ENCODE peak calls at places on chromosomes 4 and X, in seven cellular contexts. R is OCI-LY7, I is WERI-Rb-1, H is cardiac muscle cell, V is suprapubic skin, L is transverse colon, Q is HCT116. D is an unnamed sample. For H3K36me3, the result is how much of the 10 kb centered on the place peaks cover.

GRCh38 chrX:10952619-10953018 is 158.5 kb upstream of the HCCS start:
- DNase-seq in R (no peak), I (no peak), H (no peak), V (no peak), L (no peak), Q (no peak), D (no peak)

GRCh38 chr4:123037809-123038208 is 115.4 kb upstream of the NUDT6 start:
- DNase-seq in R (no peak), I (no peak), H (no peak), V (no peak), L (no peak), Q (no peak), D (no peak)

GRCh38 chr4:185638548-185639301 is 103.4 kb upstream of the PDLIM3 start:
- DNase-seq in R (no peak), I (no peak), H (no peak), V (no peak), L (no peak), Q (no peak), D (no peak)

GRCh38 chr4:183563874-183564273 is 59.0 kb downstream of the ING2 start:
- DNase-seq in R (no peak), I (no peak), H (no peak), V (no peak), L (no peak), Q (no peak), D (no peak)

GRCh38 chr4:128519163-128519810 is 231.7 kb upstream of the PGRMC2 start:
- DNase-seq in R (no peak), I (no peak), H (no peak), V (no peak), L (no peak), Q (no peak), D (no peak)

GRCh38 chr4:56655209-56655626 is 25.9 kb downstream of the HOPX start:
- DNase-seq in R (no peak), I (no peak), H (peak), V (peak), L (peak), Q (no peak), D (peak)

GRCh38 chr4:123599920-123600394 is 203.4 kb downstream of the SPRY1 start:
- DNase-seq in R (peak), I (no peak), H (peak), V (peak), L (peak), Q (no peak), D (peak)

GRCh38 chrX:40281341-40282005 is 183.7 kb upstream of the BCOR start:
- DNase-seq in R (no peak), I (no peak), H (no peak), V (no peak), L (no peak), Q (no peak), D (no peak)

GRCh38 chrX:113059714-113060113 is 219.1 kb upstream of the AMOT start:
- DNase-seq in R (no peak), I (no peak), H (no peak), V (no peak), L (no peak), Q (no peak), D (no peak)

GRCh38 chr4:163494360-163495241 is at the start of gene TMA16:
- DNase-seq in R (peak), I (peak), H (peak), V (peak), L (peak), Q (peak), D (peak)

GRCh38 chr4:11768251-11768972 is 339.7 kb upstream of the HS3ST1 start:
- DNase-seq in R (no peak), I (no peak), H (no peak), V (no peak), L (no peak), Q (no peak), D (no peak)

GRCh38 chr4:182768821-182769220 is 148.4 kb downstream of the DCTD start:
- DNase-seq in R (no peak), I (no peak), H (no peak), V (no peak), L (no peak), Q (no peak), D (no peak)

GRCh38 chrX:14712096-14712495 is 160.8 kb downstream of the FANCB start:
- DNase-seq in R (no peak), I (no peak), H (no peak), V (no peak), L (no peak), Q (no peak), D (no peak)

GRCh38 chrX:132025085-132025484 is 2.0 kb downstream of the STK26 start:
- DNase-seq in R (no peak), I (no peak), H (peak), V (no peak), L (no peak), Q (no peak), D (no peak)

GRCh38 chrX:135625995-135626394 is 87.4 kb upstream of the CT45A1 start:
- DNase-seq in R (no peak), I (peak), H (peak), V (no peak), L (no peak), Q (peak), D (no peak)
- TF ChIP-seq CTCF in R (peak), I (peak), H (no peak), V (no peak), L (no peak), Q (peak), D (no peak)

GRCh38 chr4:95105983-95106382 is 348.2 kb downstream of the BMPR1B start:
- DNase-seq in R (no peak), I (no peak), H (no peak), V (no peak), L (no peak), Q (no peak), D (no peak)
- H3K36me3 ChIP-seq in R (under half), I (under half), H (under half), V (under half), L (under half), Q (under half), D (under half)

GRCh38 chr4:61202638-61203495 is 2.7 kb downstream of the ADGRL3 start:
- DNase-seq in R (no peak), I (peak), H (peak), V (no peak), L (no peak), Q (no peak), D (no peak)
- H3K4me3 ChIP-seq in R (no peak), I (peak), H (peak), V (peak), L (peak), Q (no peak), D (no peak)

GRCh38 chr4:169493164-169493524 is 119.2 kb downstream of the NEK1 start:
- DNase-seq in R (no peak), I (no peak), H (no peak), V (no peak), L (no peak), Q (no peak), D (no peak)
- TF ChIP-seq CTCF in R (peak), I (no peak), H (no peak), V (no peak), L (no peak), Q (no peak), D (no peak)

DNA sequence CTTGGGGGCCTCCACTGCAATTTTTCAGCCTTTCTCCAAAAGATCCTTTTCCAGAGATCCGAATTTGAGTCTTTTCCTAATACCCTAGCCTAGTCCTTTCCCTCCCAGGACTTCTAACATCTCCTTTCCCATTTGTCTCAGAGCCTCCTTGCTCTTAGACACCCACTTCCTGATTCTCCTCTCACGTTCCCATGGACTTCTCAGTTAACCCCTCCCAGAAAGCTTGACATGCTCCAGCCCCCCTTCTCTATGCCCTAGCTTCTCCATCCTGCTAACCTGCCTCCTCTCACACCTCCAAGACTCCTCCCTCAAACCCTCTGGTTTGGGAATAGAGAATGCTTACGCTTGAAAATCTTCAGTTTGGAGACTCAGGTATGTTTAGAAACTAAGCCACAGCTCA is 2.5 kb downstream of the UBA1 start:
- DNase-seq in R (no peak), I (no peak), H (no peak), V (no peak), L (no peak), Q (no peak), D (no peak)
- H3K36me3 ChIP-seq in R (half or more), I (half or more), H (under half), V (under half), L (under half), Q (under half), D (under half)

DNA sequence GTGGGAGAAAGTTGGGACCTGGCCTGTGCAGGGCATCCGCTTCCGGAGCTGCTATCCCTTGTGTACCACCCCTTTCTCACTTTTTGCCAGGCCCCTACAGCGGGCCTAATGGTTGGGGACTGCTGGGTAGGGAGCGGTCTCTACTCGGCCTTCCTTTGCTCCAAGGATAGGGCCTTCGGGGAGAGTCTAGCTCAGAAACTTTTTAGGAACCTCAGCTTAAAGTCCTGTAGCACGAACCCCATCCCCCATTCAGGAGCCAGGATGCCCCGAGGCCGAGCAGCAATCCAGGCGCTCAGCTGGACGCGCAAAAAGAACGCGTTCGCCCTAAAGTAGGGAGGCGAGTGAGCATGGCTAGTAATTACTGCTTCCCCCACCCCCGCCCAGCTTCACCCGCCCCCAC is 9.7 kb downstream of the POU4F2 start:
- DNase-seq in R (no peak), I (no peak), H (no peak), V (no peak), L (no peak), Q (no peak), D (no peak)
- H3K4me3 ChIP-seq in R (no peak), I (no peak), H (no peak), V (no peak), L (no peak), Q (no peak), D (no peak)

GRCh38 chr4:117702353-117702752 is 331.9 kb upstream of the NDST3 start:
- DNase-seq in R (no peak), I (no peak), H (no peak), V (no peak), L (no peak), Q (no peak), D (no peak)

GRCh38 chr4:117699595-117699994 is 334.7 kb upstream of the NDST3 start:
- DNase-seq in R (no peak), I (no peak), H (no peak), V (no peak), L (no peak), Q (no peak), D (no peak)

DNA sequence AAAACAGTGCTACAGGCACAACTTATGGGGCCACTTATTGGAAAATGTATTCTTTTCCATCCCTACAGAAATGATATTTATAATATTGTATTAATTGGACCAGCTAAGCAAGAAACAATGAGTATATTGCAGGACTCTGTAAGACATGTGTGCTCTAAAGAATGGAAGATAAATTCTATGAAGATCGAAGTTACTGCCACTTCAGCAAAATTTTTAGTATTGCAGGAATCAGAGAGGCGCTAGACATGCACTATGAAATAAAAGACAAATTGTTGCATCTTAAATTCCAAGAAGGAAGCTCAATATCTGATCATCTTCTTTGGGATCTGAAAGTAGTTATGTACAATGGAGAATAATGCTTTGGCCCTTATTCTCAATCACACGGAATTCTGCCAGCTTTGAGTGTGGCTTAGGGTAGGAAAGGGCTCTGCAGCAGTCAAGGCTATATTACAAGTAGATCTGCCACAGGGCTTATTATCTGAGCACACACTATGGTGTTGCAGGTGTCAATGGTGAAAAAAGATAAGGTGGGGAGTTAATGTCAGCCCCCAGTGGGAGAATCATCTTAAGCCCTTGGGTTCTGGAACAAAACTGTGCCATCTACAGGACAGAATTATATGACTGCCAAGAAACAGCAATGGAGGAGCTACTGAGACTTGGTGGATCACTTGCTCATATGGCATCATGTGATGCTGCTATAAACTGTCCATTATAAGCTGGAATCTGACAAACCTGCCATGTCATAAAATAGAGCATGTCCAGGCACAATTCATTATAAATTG is 334.0 kb upstream of the NDST3 start:
- DNase-seq in R (peak), I (no peak), H (peak), V (no peak), L (no peak), Q (peak), D (no peak)
- TF ChIP-seq CTCF in R (peak), I (peak), H (no peak), V (no peak), L (no peak), Q (peak), D (no peak)

GRCh38 chr4:139042981-139043460 is 27.4 kb downstream of the NOCT start:
- DNase-seq in R (no peak), I (no peak), H (no peak), V (no peak), L (no peak), Q (no peak), D (no peak)
- H3K36me3 ChIP-seq in R (half or more), I (half or more), H (under half), V (under half), L (under half), Q (under half), D (under half)